ENCODE peak calls at places on chromosome 19, in ten cellular contexts. One of them, this sample, is unnamed.

GRCh38 chr19:52140077-52140710 is 456 bp upstream of the ZNF616 start:
- DNase-seq in PC-3: no peak
- DNase-seq in upper lobe of right lung: no peak
- DNase-seq in pancreas: no peak
- DNase-seq in IMR-90: no peak
- DNase-seq in gastrocnemius medialis: no peak
- DNase-seq in aorta: no peak
- DNase-seq in psoas muscle: no peak
- DNase-seq in Panc1: no peak
- DNase-seq in CD8-positive, alpha-beta memory T cell: no peak
- DNase-seq in this sample: no peak

GRCh38 chr19:13097331-13098258 is 5.1 kb downstream of the LYL1 start:
- DNase-seq in PC-3: no peak
- DNase-seq in upper lobe of right lung: peak; percentile 82
- DNase-seq in pancreas: no peak
- DNase-seq in IMR-90: no peak
- DNase-seq in gastrocnemius medialis: no peak
- DNase-seq in aorta: peak; percentile 88
- DNase-seq in psoas muscle: peak; percentile 68
- DNase-seq in Panc1: no peak
- DNase-seq in CD8-positive, alpha-beta memory T cell: peak; percentile 55
- DNase-seq in this sample: peak; percentile 86

GRCh38 chr19:11106477-11106876 is 17.2 kb downstream of the LDLR start:
- DNase-seq in PC-3: no peak
- DNase-seq in upper lobe of right lung: no peak
- DNase-seq in pancreas: no peak
- DNase-seq in IMR-90: no peak
- DNase-seq in gastrocnemius medialis: no peak
- DNase-seq in aorta: no peak
- DNase-seq in psoas muscle: no peak
- DNase-seq in Panc1: no peak
- DNase-seq in CD8-positive, alpha-beta memory T cell: no peak
- DNase-seq in this sample: no peak

GRCh38 chr19:34430738-34431625 is 2.8 kb downstream of the UBA2 start:
- DNase-seq in PC-3: peak; percentile 59
- DNase-seq in upper lobe of right lung: no peak
- DNase-seq in pancreas: no peak
- DNase-seq in IMR-90: peak; percentile 68
- DNase-seq in gastrocnemius medialis: no peak
- DNase-seq in aorta: no peak
- DNase-seq in psoas muscle: no peak
- DNase-seq in Panc1: peak; percentile 28
- DNase-seq in CD8-positive, alpha-beta memory T cell: peak; percentile 54
- DNase-seq in this sample: no peak

GRCh38 chr19:40607898-40608621 is 6.9 kb downstream of the LTBP4 start:
- DNase-seq in PC-3: no peak
- DNase-seq in upper lobe of right lung: no peak
- DNase-seq in pancreas: no peak
- DNase-seq in IMR-90: no peak
- DNase-seq in gastrocnemius medialis: no peak
- DNase-seq in aorta: no peak
- DNase-seq in psoas muscle: no peak
- DNase-seq in Panc1: no peak
- DNase-seq in CD8-positive, alpha-beta memory T cell: peak; percentile 48
- DNase-seq in this sample: no peak

GRCh38 chr19:43446746-43447489 is 18.5 kb downstream of the LYPD3 start:
- DNase-seq in PC-3: peak; percentile 75
- DNase-seq in upper lobe of right lung: peak; percentile 86
- DNase-seq in pancreas: peak; percentile 88
- DNase-seq in IMR-90: peak; percentile 65
- DNase-seq in gastrocnemius medialis: peak; percentile 38
- DNase-seq in aorta: peak; percentile 90
- DNase-seq in psoas muscle: peak; percentile 67
- DNase-seq in Panc1: no peak
- DNase-seq in CD8-positive, alpha-beta memory T cell: peak; percentile 85
- DNase-seq in this sample: peak; percentile 84

GRCh38 chr19:42919757-42920079 is 2.0 kb upstream of the PSG6 start:
- DNase-seq in PC-3: no peak
- DNase-seq in upper lobe of right lung: no peak
- DNase-seq in pancreas: no peak
- DNase-seq in IMR-90: no peak
- DNase-seq in gastrocnemius medialis: no peak
- DNase-seq in aorta: no peak
- DNase-seq in psoas muscle: no peak
- DNase-seq in Panc1: no peak
- DNase-seq in CD8-positive, alpha-beta memory T cell: no peak
- DNase-seq in this sample: no peak

GRCh38 chr19:10611907-10612306 is 13.4 kb upstream of the SLC44A2 start:
- DNase-seq in PC-3: no peak
- DNase-seq in upper lobe of right lung: no peak
- DNase-seq in pancreas: no peak
- DNase-seq in IMR-90: no peak
- DNase-seq in gastrocnemius medialis: no peak
- DNase-seq in aorta: no peak
- DNase-seq in psoas muscle: no peak
- DNase-seq in Panc1: no peak
- DNase-seq in CD8-positive, alpha-beta memory T cell: no peak
- DNase-seq in this sample: no peak

GRCh38 chr19:41324921-41325639 is 15.1 kb downstream of the CCDC97 start:
- DNase-seq in PC-3: peak; percentile 55
- DNase-seq in upper lobe of right lung: peak; percentile 78
- DNase-seq in pancreas: peak; percentile 75
- DNase-seq in IMR-90: peak; percentile 90
- DNase-seq in gastrocnemius medialis: no peak
- DNase-seq in aorta: peak; percentile 91
- DNase-seq in psoas muscle: peak; percentile 74
- DNase-seq in Panc1: no peak
- DNase-seq in CD8-positive, alpha-beta memory T cell: peak; percentile 61
- DNase-seq in this sample: peak; percentile 89

GRCh38 chr19:9445037-9445436 is 9.7 kb upstream of the ZNF266 start:
- DNase-seq in PC-3: no peak
- DNase-seq in upper lobe of right lung: no peak
- DNase-seq in pancreas: no peak
- DNase-seq in IMR-90: no peak
- DNase-seq in gastrocnemius medialis: no peak
- DNase-seq in aorta: no peak
- DNase-seq in psoas muscle: no peak
- DNase-seq in Panc1: no peak
- DNase-seq in CD8-positive, alpha-beta memory T cell: no peak
- DNase-seq in this sample: no peak
- H3K9me3 ChIP-seq in PC-3: peaks cover 53% of the 10 kb centered on the region
- H3K9me3 ChIP-seq in upper lobe of right lung: peaks cover 52% of the 10 kb centered on the region
- H3K9me3 ChIP-seq in pancreas: no peaks in the 10 kb centered on the region
- H3K9me3 ChIP-seq in IMR-90: peaks cover 52% of the 10 kb centered on the region
- H3K9me3 ChIP-seq in gastrocnemius medialis: no peaks in the 10 kb centered on the region
- H3K9me3 ChIP-seq in aorta: peaks cover 14% of the 10 kb centered on the region
- H3K9me3 ChIP-seq in psoas muscle: peaks cover 49% of the 10 kb centered on the region
- H3K9me3 ChIP-seq in Panc1: peaks cover 20% of the 10 kb centered on the region
- H3K9me3 ChIP-seq in CD8-positive, alpha-beta memory T cell: peaks cover 20% of the 10 kb centered on the region
- H3K9me3 ChIP-seq in this sample: peaks cover 58% of the 10 kb centered on the region

GRCh38 chr19:3381701-3382372 is 15.5 kb downstream of the NFIC start:
- DNase-seq in PC-3: no peak
- DNase-seq in upper lobe of right lung: no peak
- DNase-seq in pancreas: no peak
- DNase-seq in IMR-90: no peak
- DNase-seq in gastrocnemius medialis: no peak
- DNase-seq in aorta: no peak
- DNase-seq in psoas muscle: no peak
- DNase-seq in Panc1: no peak
- DNase-seq in CD8-positive, alpha-beta memory T cell: no peak
- DNase-seq in this sample: no peak

GRCh38 chr19:3382460-3383100 is 16.2 kb downstream of the NFIC start:
- DNase-seq in PC-3: no peak
- DNase-seq in upper lobe of right lung: no peak
- DNase-seq in pancreas: no peak
- DNase-seq in IMR-90: no peak
- DNase-seq in gastrocnemius medialis: no peak
- DNase-seq in aorta: no peak
- DNase-seq in psoas muscle: no peak
- DNase-seq in Panc1: no peak
- DNase-seq in CD8-positive, alpha-beta memory T cell: no peak
- DNase-seq in this sample: no peak

GRCh38 chr19:3383121-3383722 is 16.8 kb downstream of the NFIC start:
- DNase-seq in PC-3: no peak
- DNase-seq in upper lobe of right lung: no peak
- DNase-seq in pancreas: no peak
- DNase-seq in IMR-90: no peak
- DNase-seq in gastrocnemius medialis: peak; percentile 72
- DNase-seq in aorta: no peak
- DNase-seq in psoas muscle: peak; percentile 63
- DNase-seq in Panc1: no peak
- DNase-seq in CD8-positive, alpha-beta memory T cell: no peak
- DNase-seq in this sample: peak; percentile 69

GRCh38 chr19:3378352-3379146 is 12.2 kb downstream of the NFIC start:
- DNase-seq in PC-3: no peak
- DNase-seq in upper lobe of right lung: no peak
- DNase-seq in pancreas: no peak
- DNase-seq in IMR-90: no peak
- DNase-seq in gastrocnemius medialis: no peak
- DNase-seq in aorta: no peak
- DNase-seq in psoas muscle: no peak
- DNase-seq in Panc1: no peak
- DNase-seq in CD8-positive, alpha-beta memory T cell: no peak
- DNase-seq in this sample: no peak

DNA sequence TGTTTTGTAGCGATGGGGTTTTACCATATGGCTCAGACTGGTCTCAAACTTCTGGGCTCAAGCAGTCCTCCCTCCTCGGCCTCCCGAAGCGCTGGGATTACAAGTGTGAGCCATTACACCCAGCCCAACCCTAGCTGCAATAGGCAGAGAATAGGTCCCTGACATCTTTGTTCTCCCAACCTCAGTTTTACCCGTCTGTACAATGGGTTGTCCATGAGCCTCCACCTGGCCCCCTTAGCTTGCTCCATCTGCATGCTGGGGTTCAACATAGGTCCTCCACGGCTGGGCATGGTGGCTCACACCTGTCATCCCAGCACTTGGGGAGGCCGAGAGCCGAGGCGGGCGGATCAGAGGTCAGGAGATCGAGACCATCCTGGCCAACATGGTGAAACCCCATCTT is 14.4 kb downstream of the NFIC start:
- DNase-seq in PC-3: no peak
- DNase-seq in upper lobe of right lung: no peak
- DNase-seq in pancreas: no peak
- DNase-seq in IMR-90: no peak
- DNase-seq in gastrocnemius medialis: no peak
- DNase-seq in aorta: no peak
- DNase-seq in psoas muscle: no peak
- DNase-seq in Panc1: no peak
- DNase-seq in CD8-positive, alpha-beta memory T cell: no peak
- DNase-seq in this sample: no peak
- H3K4me1 ChIP-seq in PC-3: no peaks in the 10 kb centered on the region
- H3K4me1 ChIP-seq in upper lobe of right lung: peaks cover 56% of the 10 kb centered on the region
- H3K4me1 ChIP-seq in pancreas: peaks cover 19% of the 10 kb centered on the region
- H3K4me1 ChIP-seq in IMR-90: peaks cover 17% of the 10 kb centered on the region
- H3K4me1 ChIP-seq in gastrocnemius medialis: peaks cover 67% of the 10 kb centered on the region
- H3K4me1 ChIP-seq in aorta: no peaks in the 10 kb centered on the region
- H3K4me1 ChIP-seq in psoas muscle: peaks cover 62% of the 10 kb centered on the region
- H3K4me1 ChIP-seq in Panc1: peaks cover 40% of the 10 kb centered on the region
- H3K4me1 ChIP-seq in CD8-positive, alpha-beta memory T cell: no peaks in the 10 kb centered on the region
- H3K4me1 ChIP-seq in this sample: peaks cover 100% of the 10 kb centered on the region

DNA sequence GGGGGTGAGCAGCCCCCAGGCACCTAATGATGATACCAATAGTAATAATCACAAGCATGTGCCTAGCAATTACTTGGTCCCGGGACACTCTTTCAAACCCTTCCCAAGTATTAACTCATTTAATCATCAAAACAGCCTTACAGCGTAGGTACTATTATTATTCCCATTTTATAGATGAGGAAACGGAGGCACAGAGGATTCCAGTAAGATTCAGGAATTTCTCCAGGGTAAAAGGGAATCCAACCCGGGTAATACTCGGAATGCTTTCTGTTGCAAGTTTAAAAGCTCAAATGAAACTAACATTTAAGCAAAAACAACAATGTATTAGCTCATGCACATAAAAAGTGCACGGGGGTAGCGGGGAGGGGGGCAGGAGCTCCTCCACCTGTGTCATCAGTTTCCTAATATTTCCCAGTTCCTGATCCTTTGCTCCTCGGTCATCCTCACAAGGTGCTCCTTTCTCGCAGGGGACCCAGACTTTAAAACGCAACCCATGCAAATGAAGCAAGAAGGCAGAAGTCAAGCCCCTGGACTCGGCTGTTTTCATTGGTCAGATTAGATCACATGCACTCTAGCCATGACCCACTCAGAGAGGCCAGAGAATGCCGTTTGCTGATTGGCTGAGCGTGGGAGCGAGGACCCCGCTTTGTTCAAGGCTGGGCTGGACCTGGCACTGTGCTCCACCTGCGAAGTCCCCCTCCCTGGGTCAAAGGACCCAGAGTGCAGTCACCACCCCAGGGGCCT is 38.3 kb upstream of the C19orf12 start:
- DNase-seq in PC-3: no peak
- DNase-seq in upper lobe of right lung: no peak
- DNase-seq in pancreas: no peak
- DNase-seq in IMR-90: no peak
- DNase-seq in gastrocnemius medialis: no peak
- DNase-seq in aorta: no peak
- DNase-seq in psoas muscle: no peak
- DNase-seq in Panc1: no peak
- DNase-seq in CD8-positive, alpha-beta memory T cell: no peak
- DNase-seq in this sample: no peak
- H3K9me3 ChIP-seq in PC-3: no peaks in the 10 kb centered on the region
- H3K9me3 ChIP-seq in upper lobe of right lung: no peaks in the 10 kb centered on the region
- H3K9me3 ChIP-seq in pancreas: no peaks in the 10 kb centered on the region
- H3K9me3 ChIP-seq in IMR-90: no peaks in the 10 kb centered on the region
- H3K9me3 ChIP-seq in gastrocnemius medialis: no peaks in the 10 kb centered on the region
- H3K9me3 ChIP-seq in aorta: no peaks in the 10 kb centered on the region
- H3K9me3 ChIP-seq in psoas muscle: no peaks in the 10 kb centered on the region
- H3K9me3 ChIP-seq in Panc1: no peaks in the 10 kb centered on the region
- H3K9me3 ChIP-seq in CD8-positive, alpha-beta memory T cell: no peaks in the 10 kb centered on the region
- H3K9me3 ChIP-seq in this sample: no peaks in the 10 kb centered on the region

DNA sequence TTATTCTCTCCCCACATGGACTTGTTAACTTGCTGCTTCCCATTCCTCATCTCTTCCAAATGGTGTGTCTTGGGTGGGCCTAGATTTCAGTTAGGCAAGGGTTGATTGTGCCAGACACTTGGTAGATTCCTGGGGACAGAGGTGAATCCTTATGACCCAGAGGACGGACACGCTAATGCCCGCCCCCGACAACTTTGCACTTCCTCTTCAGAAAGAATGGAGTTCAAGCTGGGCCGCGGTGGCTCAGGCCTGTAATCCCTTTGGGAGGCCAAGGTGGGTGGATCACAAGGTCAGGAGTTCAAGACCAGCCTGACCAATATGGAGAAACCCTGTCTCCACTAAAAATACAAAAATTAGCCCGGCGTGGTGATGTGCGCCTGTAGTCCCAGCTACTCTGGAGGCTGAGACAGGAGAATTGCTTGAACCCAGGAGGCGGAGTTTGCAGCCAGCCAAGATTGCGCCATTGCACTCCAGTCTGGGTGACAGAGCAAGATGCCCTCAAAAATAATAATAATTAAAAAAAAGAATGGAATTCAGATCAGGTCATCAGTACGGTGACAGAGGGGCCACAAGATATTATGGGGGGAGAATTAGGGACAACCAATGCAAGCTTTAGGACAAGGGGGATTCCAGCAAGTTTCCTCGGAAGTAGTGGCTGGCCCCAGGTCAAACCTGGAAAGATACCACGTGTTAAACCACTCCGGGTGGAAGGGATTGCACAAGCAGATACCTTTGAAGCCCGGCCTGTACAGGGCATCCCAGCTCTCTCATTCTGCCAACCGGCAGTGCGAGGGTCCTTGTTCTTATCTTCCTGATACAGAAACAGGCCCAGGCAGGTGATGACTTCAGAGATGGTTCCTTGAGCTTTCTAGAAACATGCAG is 2.7 kb downstream of the MYO9B start:
- DNase-seq in PC-3: no peak
- DNase-seq in upper lobe of right lung: peak; percentile 81
- DNase-seq in pancreas: no peak
- DNase-seq in IMR-90: no peak
- DNase-seq in gastrocnemius medialis: no peak
- DNase-seq in aorta: no peak
- DNase-seq in psoas muscle: no peak
- DNase-seq in Panc1: no peak
- DNase-seq in CD8-positive, alpha-beta memory T cell: no peak
- DNase-seq in this sample: no peak
- H3K4me1 ChIP-seq in PC-3: peaks cover 30% of the 10 kb centered on the region
- H3K4me1 ChIP-seq in upper lobe of right lung: peaks cover 66% of the 10 kb centered on the region
- H3K4me1 ChIP-seq in pancreas: no peaks in the 10 kb centered on the region
- H3K4me1 ChIP-seq in IMR-90: peaks cover 24% of the 10 kb centered on the region
- H3K4me1 ChIP-seq in gastrocnemius medialis: peaks cover 22% of the 10 kb centered on the region
- H3K4me1 ChIP-seq in aorta: peaks cover 3% of the 10 kb centered on the region
- H3K4me1 ChIP-seq in psoas muscle: peaks cover 26% of the 10 kb centered on the region
- H3K4me1 ChIP-seq in Panc1: peaks cover 32% of the 10 kb centered on the region
- H3K4me1 ChIP-seq in CD8-positive, alpha-beta memory T cell: peaks cover 47% of the 10 kb centered on the region
- H3K4me1 ChIP-seq in this sample: peaks cover 48% of the 10 kb centered on the region

This sample was measured in tibial artery.